ENCODE peak calls at places on chromosomes 12 and 14, in five cellular contexts. E, U, N, G and D are unnamed samples.

GRCh38 chr12:115983226-115983798 is 294.2 kb downstream of the MED13L start:
- DNase-seq in N (no peak), U (peak; percentile 79), G (peak; percentile 14), E (peak; percentile 56), D (peak; percentile 42)

GRCh38 chr12:89825591-89826449 is 117.2 kb upstream of the ATP2B1 start:
- DNase-seq in G (no peak), N (no peak), E (no peak), U (no peak), D (peak; percentile 48)

GRCh38 chr12:39878753-39879152 is 227.1 kb downstream of the SLC2A13 start:
- DNase-seq in G (no peak), N (no peak), U (peak; percentile 32), E (no peak), D (no peak)

GRCh38 chr12:51846911-51847829 is 1.3 kb downstream of the FIGNL2 start:
- DNase-seq in G (peak; percentile 46), N (no peak), E (peak; percentile 94), U (peak; percentile 89), D (peak; percentile 44)

GRCh38 chr14:64465856-64466554 is 706 bp downstream of the AKAP5 start:
- DNase-seq in U (peak; percentile 90), E (peak; percentile 81), G (peak; percentile 79), N (no peak), D (peak; percentile 73)

GRCh38 chr14:67555518-67556090 is 22.5 kb downstream of the PLEKHH1 start:
- DNase-seq in N (no peak), G (no peak), U (no peak), E (no peak), D (no peak)

GRCh38 chr12:67025543-67026114 is 243.5 kb upstream of the CAND1 start:
- DNase-seq in N (peak; percentile 28), U (peak; percentile 75), E (peak; percentile 59), G (peak; percentile 15), D (peak; percentile 60)

GRCh38 chr14:47447076-47447475 is 228.3 kb downstream of the MDGA2 start:
- DNase-seq in U (no peak), E (no peak), N (no peak), G (no peak), D (no peak)

GRCh38 chr12:107515446-107515958 is 170.1 kb upstream of the PWP1 start:
- DNase-seq in G (peak; percentile 98), U (peak; percentile 22), E (no peak), N (peak; percentile 99), D (peak; percentile 75)

GRCh38 chr14:64536488-64537245 is 3.9 kb upstream of the HSPA2 start:
- DNase-seq in G (peak; percentile 65), U (peak; percentile 20), N (peak; percentile 8), E (no peak), D (no peak)

GRCh38 chr12:90393654-90394053 is 561.3 kb downstream of the CCER1 start:
- DNase-seq in N (no peak), E (no peak), U (no peak), G (no peak), D (no peak)

GRCh38 chr12:95996034-95996658 is at the start of gene HAL:
- DNase-seq in U (no peak), G (peak; percentile 20), N (no peak), E (no peak), D (peak; percentile 26)

GRCh38 chr14:103629503-103630121 is 601 bp downstream of the KLC1 start:
- DNase-seq in G (peak; percentile 70), E (peak; percentile 85), U (peak; percentile 73), N (peak; percentile 26), D (peak; percentile 46)

GRCh38 chr12:31220633-31221565 is 105.1 kb downstream of the SINHCAF start:
- DNase-seq in G (peak; percentile 22), N (peak; percentile 43), U (no peak), E (no peak), D (no peak)

GRCh38 chr14:91858536-91859275 is 8.6 kb downstream of the TC2N start:
- DNase-seq in N (no peak), G (peak; percentile 78), U (peak; percentile 32), E (no peak), D (peak; percentile 70)

GRCh38 chr14:54219281-54220121 is 177.3 kb upstream of the CDKN3 start:
- DNase-seq in G (peak; percentile 20), U (peak; percentile 81), E (peak; percentile 65), N (no peak), D (no peak)

GRCh38 chr14:56555921-56556570 is 23.6 kb upstream of the TMEM260 start:
- DNase-seq in E (peak; percentile 55), N (peak; percentile 21), G (peak; percentile 38), U (peak; percentile 79), D (peak; percentile 81)

GRCh38 chr12:39505562-39505961 is 62.6 kb upstream of the KIF21A start:
- DNase-seq in U (no peak), E (no peak), G (no peak), N (no peak), D (no peak)

GRCh38 chr14:103084021-103084919 is at the start of gene LBHD2:
- DNase-seq in N (no peak), G (peak; percentile 56), E (peak; percentile 54), U (peak; percentile 54), D (peak; percentile 46)

GRCh38 chr12:2844786-2845185 is 10.0 kb upstream of the NRIP2 start:
- DNase-seq in N (no peak), E (peak; percentile 35), U (no peak), G (no peak), D (no peak)

GRCh38 chr12:12376636-12377448 is 20.0 kb downstream of the BORCS5 start:
- DNase-seq in E (peak; percentile 82), N (peak; percentile 68), G (peak; percentile 84), U (peak; percentile 92), D (peak; percentile 82)

GRCh38 chr12:41992692-41993215 is 151.9 kb downstream of the GXYLT1 start:
- DNase-seq in N (no peak), U (no peak), E (no peak), G (no peak), D (peak; percentile 57)
- TF ChIP-seq EZH2 in N (no peak), U (no peak), E (no peak), G (no peak), D (no peak)

DNA sequence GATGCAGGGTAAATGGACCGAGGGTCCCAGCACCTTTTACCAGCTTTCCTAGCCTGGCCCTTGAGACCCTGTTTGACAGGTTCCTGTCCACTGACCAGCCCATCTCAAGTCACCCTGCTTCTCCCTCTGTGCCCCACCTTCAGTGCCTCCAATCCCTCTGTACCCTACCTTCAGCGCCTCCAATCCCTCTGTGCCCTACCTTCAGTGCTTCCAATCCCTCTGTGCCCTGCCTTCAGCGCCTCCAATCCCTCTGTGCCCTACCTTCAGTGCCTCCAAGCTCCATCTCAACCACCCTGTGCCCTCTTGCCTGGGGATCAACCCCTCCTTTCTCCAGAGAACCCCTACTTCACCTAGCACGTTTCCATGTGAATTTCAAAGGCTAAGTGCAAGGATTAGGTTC is 54.3 kb downstream of the ZFP36L1 start:
- DNase-seq in N (no peak), E (no peak), G (no peak), U (no peak), D (no peak)
- TF ChIP-seq EZH2 in N (no peak), E (no peak), G (no peak), U (no peak), D (no peak)

GRCh38 chr12:47079365-47079893 is at the start of gene PCED1B:
- DNase-seq in N (peak; percentile 67), G (peak; percentile 85), E (peak; percentile 77), U (peak; percentile 74), D (peak; percentile 82)
- TF ChIP-seq EZH2 in N (no peak), G (no peak), E (peak; percentile 21), U (peak; percentile 30), D (no peak)

GRCh38 chr14:52268191-52269061 is 928 bp downstream of the PTGDR start:
- DNase-seq in U (peak; percentile 61), E (peak; percentile 66), G (peak; percentile 61), N (peak; percentile 42), D (no peak)
- TF ChIP-seq EZH2 in U (peak; percentile 88), E (peak; percentile 93), G (peak; percentile 55), N (peak; percentile 85), D (peak; percentile 96)

GRCh38 chr12:68930178-68930577 is 2.8 kb downstream of the CPM start:
- DNase-seq in U (no peak), G (no peak), E (no peak), N (no peak), D (no peak)

GRCh38 chr12:68932701-68933563 is at the start of gene CPM:
- DNase-seq in G (peak; percentile 87), E (peak; percentile 86), U (peak; percentile 72), N (peak; percentile 56), D (peak; percentile 52)

GRCh38 chr12:68932123-68932700 is 759 bp downstream of the CPM start:
- DNase-seq in N (no peak), G (no peak), U (no peak), E (no peak), D (peak; percentile 4)

GRCh38 chr12:68934392-68934791 is 1.4 kb upstream of the CPM start:
- DNase-seq in E (no peak), U (no peak), G (no peak), N (no peak), D (no peak)

DNA sequence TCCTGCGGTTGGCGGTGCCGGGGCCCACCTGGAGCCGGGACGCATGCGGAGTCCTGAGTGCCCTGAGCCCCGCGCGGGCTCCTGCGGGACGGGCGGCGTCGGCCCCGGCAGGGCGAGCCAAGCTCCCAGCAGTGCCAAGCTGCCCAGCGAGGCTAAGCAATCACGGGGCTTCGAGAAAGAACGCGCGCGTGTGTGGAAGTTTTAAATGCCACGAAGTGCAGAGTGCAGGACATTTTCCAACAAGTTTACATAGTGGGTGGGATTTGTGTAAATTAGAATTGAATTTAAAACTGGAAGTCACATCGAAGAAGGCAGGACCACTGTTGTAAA is 558 bp upstream of the CPM start:
- DNase-seq in E (no peak), N (no peak), U (no peak), G (peak; percentile 46), D (no peak)
- TF ChIP-seq EZH2 in E (peak; percentile 76), N (no peak), U (peak; percentile 38), G (no peak), D (no peak)

DNA sequence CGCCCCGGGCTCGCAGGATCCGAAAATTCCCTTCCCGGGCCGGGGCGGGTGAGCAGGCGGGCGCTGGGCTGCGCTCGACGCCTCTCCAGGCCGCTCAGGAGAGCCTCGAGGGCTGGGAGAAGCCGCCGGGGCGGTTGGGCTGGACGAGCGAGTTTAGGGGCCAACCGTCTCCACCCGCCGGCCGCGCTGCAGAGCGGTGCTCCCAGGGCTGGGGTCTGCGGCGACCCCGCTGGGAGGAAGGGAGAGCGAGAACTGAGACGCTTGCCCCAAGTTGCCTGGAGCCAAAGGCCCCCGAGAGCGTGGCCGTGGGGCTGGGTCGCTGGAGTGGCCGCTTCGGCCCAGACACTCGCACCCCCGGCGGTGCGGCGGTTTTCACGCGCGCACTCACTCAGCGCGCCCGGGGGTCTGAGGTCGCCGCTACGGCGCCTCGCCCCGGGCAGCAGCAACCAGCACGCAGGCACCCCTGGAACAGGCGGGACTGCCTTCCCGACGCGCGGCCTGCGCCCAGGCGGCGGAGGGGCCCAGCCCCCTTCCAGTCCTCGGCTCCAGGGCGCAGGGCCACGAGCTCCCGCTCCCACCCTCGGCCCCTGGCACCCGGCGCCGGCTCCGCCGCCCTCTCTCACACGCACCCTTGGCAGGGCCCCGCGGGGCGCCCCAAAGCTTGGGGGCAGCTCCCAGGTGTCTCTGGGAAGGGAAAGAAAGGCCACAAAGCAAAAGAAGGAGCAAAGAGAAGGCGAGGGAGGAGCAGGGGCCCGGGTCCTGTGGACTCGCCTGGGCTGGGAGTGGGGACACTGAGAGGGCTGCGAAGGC is 586 bp upstream of the EFS start:
- DNase-seq in N (no peak), E (peak; percentile 68), G (peak; percentile 46), U (peak; percentile 70), D (peak; percentile 47)
- TF ChIP-seq EZH2 in N (no peak), E (no peak), G (no peak), U (peak; percentile 39), D (no peak)

GRCh38 chr14:58638231-58639205 is 756 bp downstream of the DACT1 start:
- DNase-seq in N (peak; percentile 28), E (peak; percentile 70), G (peak; percentile 75), U (peak; percentile 59), D (peak; percentile 44)
- TF ChIP-seq EZH2 in N (peak; percentile 55), E (peak; percentile 70), G (no peak), U (no peak), D (no peak)